ENCODE peak calls at places on chromosomes 6 and 20, in six cellular contexts. P is OCI-LY7, N is astrocyte of the spinal cord, M is IMR-90, Z is body of pancreas, C is mucosa of descending colon. K is an unnamed sample.

GRCh38 chr6:140311146-140311545 is 936.7 kb upstream of the CITED2 start:
- DNase-seq in Z (no peak), P (no peak), N (no peak), C (no peak), M (peak; percentile 8), K (no peak)

GRCh38 chr6:162251257-162251656 is 476.3 kb downstream of the PRKN start:
- DNase-seq in Z (peak; percentile 22), C (no peak), M (no peak), N (no peak), P (no peak), K (no peak)

GRCh38 chr6:93222071-93222851 is 197.1 kb downstream of the EPHA7 start:
- DNase-seq in P (peak; percentile 4), Z (no peak), N (no peak), M (no peak), C (no peak), K (no peak)

GRCh38 chr6:89986650-89987074 is 92.4 kb downstream of the GJA10 start:
- DNase-seq in C (no peak), N (peak; percentile 62), Z (no peak), M (peak; percentile 89), P (no peak), K (no peak)

GRCh38 chr6:138226701-138227315 is 8.5 kb upstream of the PBOV1 start:
- DNase-seq in P (no peak), M (no peak), N (no peak), Z (no peak), C (no peak), K (no peak)

GRCh38 chr6:96721227-96721626 is 116.0 kb downstream of the GPR63 start:
- DNase-seq in N (no peak), M (no peak), P (no peak), C (no peak), Z (no peak), K (no peak)

GRCh38 chr20:25044261-25044560 is 13.7 kb downstream of the ACSS1 start:
- DNase-seq in C (no peak), P (no peak), N (no peak), Z (peak; percentile 7), M (no peak), K (peak; percentile 70)

GRCh38 chr20:39986231-39986904 is 702.7 kb downstream of the MAFB start:
- DNase-seq in M (peak; percentile 28), C (peak; percentile 24), N (peak; percentile 39), P (no peak), Z (no peak), K (peak; percentile 78)

GRCh38 chr20:48535556-48535955 is 292.2 kb downstream of the PREX1 start:
- DNase-seq in N (no peak), P (no peak), Z (no peak), M (no peak), C (no peak), K (no peak)

GRCh38 chr6:7805088-7805756 is 79.3 kb downstream of the BMP6 start:
- DNase-seq in N (no peak), C (no peak), P (no peak), M (no peak), Z (no peak), K (no peak)

GRCh38 chr6:156832166-156832743 is 55.1 kb downstream of the ARID1B start:
- DNase-seq in P (no peak), M (peak; percentile 72), N (peak; percentile 67), Z (peak; percentile 59), C (peak; percentile 47), K (no peak)

GRCh38 chr20:45791668-45792512 is at the start of the genes DNTTIP1 and WFDC3:
- DNase-seq in P (peak; percentile 94), N (peak; percentile 89), C (peak; percentile 95), Z (peak; percentile 92), M (peak; percentile 85), K (peak; percentile 85)

GRCh38 chr6:146874278-146875018 is 275.7 kb downstream of the ADGB start:
- DNase-seq in Z (no peak), M (no peak), N (no peak), P (no peak), C (no peak), K (no peak)

GRCh38 chr6:184161-184695 is 108.1 kb upstream of the DUSP22 start:
- DNase-seq in C (no peak), N (no peak), Z (no peak), P (peak; percentile 86), M (no peak), K (peak; percentile 62)

GRCh38 chr6:49906511-49906910 is 40.2 kb upstream of the CRISP1 start:
- DNase-seq in Z (no peak), C (no peak), M (no peak), P (no peak), N (no peak), K (no peak)

GRCh38 chr6:122400121-122400450 is 634 bp downstream of the HSF2 start:
- DNase-seq in Z (no peak), P (no peak), C (no peak), M (no peak), N (peak; percentile 14), K (peak; percentile 25)

GRCh38 chr6:87718662-87719433 is 16.8 kb upstream of the AKIRIN2 start:
- DNase-seq in P (no peak), Z (no peak), M (peak; percentile 51), N (no peak), C (no peak), K (no peak)

GRCh38 chr6:91276315-91276714 is 689.4 kb upstream of the MAP3K7 start:
- DNase-seq in Z (no peak), N (peak; percentile 37), C (no peak), P (peak; percentile 2), M (peak; percentile 4), K (no peak)

GRCh38 chr6:52123234-52123633 is 35.8 kb upstream of the PKHD1 start:
- DNase-seq in Z (no peak), P (no peak), N (no peak), M (no peak), C (no peak), K (no peak)

GRCh38 chr6:79605061-79605460 is 26.1 kb upstream of the SH3BGRL2 start:
- DNase-seq in Z (no peak), M (peak; percentile 43), P (no peak), C (no peak), N (peak; percentile 54), K (no peak)

GRCh38 chr6:49849121-49849907 is 17.0 kb downstream of the CRISP1 start:
- DNase-seq in C (peak; percentile 7), N (peak; percentile 62), P (peak; percentile 72), Z (no peak), M (peak; percentile 55), K (no peak)

GRCh38 chr6:38188677-38189335 is 369.3 kb downstream of the ZFAND3 start:
- DNase-seq in Z (no peak), P (no peak), N (no peak), C (no peak), M (no peak), K (peak; percentile 70)

GRCh38 chr6:39302669-39303424 is 11.4 kb downstream of the KCNK17 start:
- DNase-seq in Z (peak; percentile 87), C (peak; percentile 98), M (peak; percentile 47), P (peak; percentile 71), N (peak; percentile 43), K (peak; percentile 96)

GRCh38 chr6:168506460-168506859 is 65.5 kb downstream of the SMOC2 start:
- DNase-seq in Z (no peak), M (no peak), C (no peak), P (peak; percentile 23), N (no peak), K (no peak)

GRCh38 chr6:1027109-1027794 is 284.6 kb upstream of the FOXQ1 start:
- DNase-seq in N (peak; percentile 57), P (no peak), Z (no peak), M (peak; percentile 79), C (no peak), K (no peak)

GRCh38 chr6:154434662-154435061 is 75.8 kb downstream of the CNKSR3 start:
- DNase-seq in N (no peak), P (no peak), M (no peak), C (no peak), Z (no peak), K (no peak)
- H3K4me3 ChIP-seq in N (no peak overlapping the region), P (no peak overlapping the region), M (no peak overlapping the region), C (no peak overlapping the region), Z (no peak overlapping the region), K (no peak overlapping the region)

DNA sequence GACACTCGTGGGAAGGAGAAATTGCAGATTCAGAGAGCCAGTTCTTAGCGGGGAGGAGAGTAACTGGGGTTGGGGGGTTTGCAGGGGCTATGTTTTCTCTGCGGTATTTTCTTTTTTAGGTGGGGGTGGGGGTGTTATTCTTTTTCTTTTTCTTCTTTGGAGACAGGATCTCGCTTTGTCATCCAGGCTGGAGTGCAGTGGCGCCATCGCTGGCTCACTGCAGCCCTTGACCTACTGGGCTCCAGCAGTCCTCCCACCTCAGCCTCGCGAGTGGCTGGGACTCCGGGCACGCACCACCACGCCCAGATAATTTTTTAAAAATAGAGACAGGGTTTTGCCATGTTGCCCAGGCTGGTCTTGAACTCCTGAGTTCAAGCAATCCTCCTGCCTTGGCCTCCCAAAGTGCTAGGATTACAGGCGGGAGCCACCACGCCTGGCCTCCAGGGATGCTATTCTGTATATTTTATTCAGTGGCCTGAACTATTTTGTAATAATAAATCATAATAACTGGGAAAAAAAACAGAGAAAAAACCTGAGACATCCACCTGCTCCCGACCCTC is 57.3 kb downstream of the UBE2V1 start:
- DNase-seq in N (no peak), P (no peak), M (no peak), C (no peak), Z (no peak), K (no peak)
- TF ChIP-seq CTCF in N (no peak), P (no peak), M (no peak), C (no peak), Z (no peak), K (no peak)

DNA sequence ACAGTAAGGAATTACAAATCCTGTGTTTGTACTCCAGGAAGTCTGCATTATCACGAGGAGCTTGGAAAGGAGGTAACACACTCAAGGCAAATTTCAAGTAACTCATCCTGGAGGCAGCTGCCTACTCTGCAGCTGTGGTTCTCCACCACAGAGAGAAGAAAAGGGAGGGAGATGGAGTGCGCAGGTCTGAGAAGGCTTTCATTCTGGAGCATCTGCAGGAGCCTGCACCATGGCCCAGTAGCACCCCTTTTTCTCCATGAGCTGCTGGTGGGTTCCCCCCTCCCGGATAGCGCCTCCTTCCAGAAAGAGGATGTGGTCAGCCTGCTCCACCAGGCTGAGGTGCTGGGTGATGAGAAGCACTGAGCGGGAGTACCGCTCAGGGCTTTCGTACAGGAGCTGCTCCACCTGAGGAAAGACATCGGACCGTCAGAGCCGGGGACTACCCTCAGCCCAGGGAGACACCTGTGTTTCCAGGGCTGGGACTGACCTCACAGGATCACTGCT is 1.6 kb upstream of the PSMB8 start:
- DNase-seq in Z (no peak), M (no peak), P (peak; percentile 60), C (no peak), N (no peak), K (no peak)
- H3K4me3 ChIP-seq in Z (no peak overlapping the region), M (no peak overlapping the region), P (peak overlapping the region; percentile 77), C (no peak overlapping the region), N (no peak overlapping the region), K (no peak overlapping the region)

DNA sequence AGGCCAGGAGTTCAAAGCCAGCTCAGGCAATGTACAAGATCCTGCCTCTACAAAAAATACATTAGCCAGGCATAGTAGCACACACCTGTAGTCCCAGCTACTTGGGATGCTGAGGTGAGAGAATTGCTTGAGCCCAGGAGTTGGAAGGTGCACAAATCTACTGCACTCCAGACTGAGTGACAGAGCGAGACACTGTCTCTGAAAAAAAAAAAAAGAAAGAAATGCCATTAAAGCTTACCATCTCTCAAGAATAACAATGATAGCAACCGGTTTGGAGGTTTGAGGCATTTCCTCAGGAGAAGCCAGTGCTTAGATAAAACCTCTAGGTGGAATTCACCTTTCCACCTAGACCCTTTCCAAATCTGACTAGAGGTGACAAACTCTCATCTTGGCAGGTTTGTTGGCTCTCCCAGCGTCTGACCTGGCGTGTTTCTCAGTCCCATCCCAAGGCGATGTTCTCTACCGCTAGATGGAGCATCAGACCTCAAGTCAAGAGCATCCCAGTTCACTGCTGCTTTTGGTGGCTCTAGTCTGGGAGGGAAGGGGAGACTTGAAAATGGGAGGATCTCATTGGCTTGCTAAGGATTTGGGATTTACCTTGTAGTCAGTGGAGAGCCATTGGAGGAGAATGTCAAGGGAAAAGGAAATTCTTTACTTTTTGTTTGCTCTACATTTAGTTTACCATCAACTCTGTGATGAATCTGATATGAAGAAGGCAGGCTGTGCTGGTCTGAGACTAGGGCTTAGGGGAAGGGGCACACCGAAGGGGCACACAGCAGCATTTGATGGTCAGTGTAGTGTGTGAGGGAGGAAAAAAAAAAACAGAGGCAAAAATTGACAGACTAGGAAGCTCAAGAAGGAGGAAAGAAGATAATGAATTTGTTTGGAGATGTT is 67.9 kb downstream of the NCOA7 start:
- DNase-seq in C (peak; percentile 81), P (no peak), N (peak; percentile 76), M (peak; percentile 80), Z (peak; percentile 56), K (peak; percentile 41)
- TF ChIP-seq CTCF in C (peak; percentile 53), P (no peak), N (peak; percentile 92), M (peak; percentile 80), Z (peak; percentile 76), K (no peak)